ENCODE peak calls at places on chromosomes 7 and 10, in seven cellular contexts. F is endothelial cell of umbilical vein, B is K562, S is Panc1, Y is transverse colon, P is SK-N-SH, L is breast epithelium. K is an unnamed sample.

GRCh38 chr10:130805635-130806030 is 505.9 kb downstream of the TCERG1L start:
- DNase-seq in F (no peak), B (no peak), S (no peak), Y (no peak), P (no peak), L (no peak), K (no peak)

GRCh38 chr7:68629-69028 is 123.7 kb upstream of the FAM20C start:
- DNase-seq in F (no peak), B (peak; percentile 50), S (no peak), Y (no peak), P (no peak), L (peak; percentile 35), K (peak; percentile 54)

GRCh38 chr7:29063872-29064271 is 82.5 kb downstream of the CPVL start:
- DNase-seq in F (no peak), B (no peak), S (no peak), Y (no peak), P (no peak), L (no peak), K (no peak)

GRCh38 chr7:157702311-157703023 is 365.7 kb downstream of the DNAJB6 start:
- DNase-seq in F (no peak), B (no peak), S (no peak), Y (peak; percentile 1), P (peak; percentile 93), L (no peak), K (peak; percentile 57)

GRCh38 chr7:41292457-41292856 is 410.4 kb downstream of the INHBA start:
- DNase-seq in F (no peak), B (no peak), S (peak; percentile 72), Y (no peak), P (no peak), L (no peak), K (no peak)

GRCh38 chr10:80253266-80253962 is 36.0 kb downstream of the MAT1A start:
- DNase-seq in F (no peak), B (no peak), S (no peak), Y (no peak), P (no peak), L (no peak), K (no peak)

GRCh38 chr7:143405671-143406352 is 2.8 kb downstream of the EPHA1 start:
- DNase-seq in F (no peak), B (no peak), S (no peak), Y (no peak), P (no peak), L (no peak), K (no peak)

GRCh38 chr7:125088555-125088954 is 158.9 kb upstream of the POT1 start:
- DNase-seq in F (no peak), B (no peak), S (no peak), Y (no peak), P (no peak), L (no peak), K (no peak)

GRCh38 chr7:78749052-78749746 is 704.3 kb downstream of the MAGI2 start:
- DNase-seq in F (no peak), B (no peak), S (no peak), Y (no peak), P (no peak), L (no peak), K (no peak)

GRCh38 chr7:24923172-24923865 is 56.7 kb downstream of the OSBPL3 start:
- DNase-seq in F (no peak), B (peak; percentile 23), S (no peak), Y (no peak), P (no peak), L (no peak), K (no peak)

GRCh38 chr10:28788252-28788651 is 110.9 kb downstream of the BAMBI start:
- DNase-seq in F (no peak), B (no peak), S (no peak), Y (no peak), P (no peak), L (no peak), K (no peak)

GRCh38 chr10:100340948-100341847 is 5.8 kb upstream of the SCD start:
- DNase-seq in F (no peak), B (no peak), S (no peak), Y (no peak), P (no peak), L (no peak), K (peak; percentile 77)

GRCh38 chr7:17333227-17333626 is 34.8 kb downstream of the AHR start:
- DNase-seq in F (no peak), B (no peak), S (no peak), Y (no peak), P (no peak), L (no peak), K (no peak)

GRCh38 chr7:123865517-123866117 is 20.6 kb downstream of the HYAL4 start:
- DNase-seq in F (peak; percentile 84), B (peak; percentile 64), S (peak; percentile 59), Y (peak; percentile 53), P (peak; percentile 49), L (no peak), K (no peak)

GRCh38 chr10:46514431-46514861 is 42.0 kb downstream of the GPRIN2 start:
- DNase-seq in F (no peak), B (no peak), S (no peak), Y (peak; percentile 6), P (no peak), L (peak; percentile 43), K (peak; percentile 59)

GRCh38 chr7:3028071-3028766 is 15.4 kb downstream of the CARD11 start:
- DNase-seq in F (peak; percentile 90), B (no peak), S (peak; percentile 64), Y (peak; percentile 14), P (peak; percentile 58), L (peak; percentile 51), K (no peak)

GRCh38 chr7:151389096-151389767 is 20.6 kb downstream of the WDR86 start:
- DNase-seq in F (no peak), B (no peak), S (no peak), Y (no peak), P (no peak), L (no peak), K (peak; percentile 40)

GRCh38 chr7:155291045-155291530 is 6.6 kb upstream of the INSIG1 start:
- DNase-seq in F (peak; percentile 37), B (peak; percentile 92), S (no peak), Y (peak; percentile 30), P (no peak), L (no peak), K (no peak)

GRCh38 chr10:102646610-102647432 is 2.5 kb downstream of the TRIM8 start:
- DNase-seq in F (no peak), B (no peak), S (no peak), Y (peak; percentile 46), P (peak; percentile 73), L (no peak), K (peak; percentile 89)

DNA sequence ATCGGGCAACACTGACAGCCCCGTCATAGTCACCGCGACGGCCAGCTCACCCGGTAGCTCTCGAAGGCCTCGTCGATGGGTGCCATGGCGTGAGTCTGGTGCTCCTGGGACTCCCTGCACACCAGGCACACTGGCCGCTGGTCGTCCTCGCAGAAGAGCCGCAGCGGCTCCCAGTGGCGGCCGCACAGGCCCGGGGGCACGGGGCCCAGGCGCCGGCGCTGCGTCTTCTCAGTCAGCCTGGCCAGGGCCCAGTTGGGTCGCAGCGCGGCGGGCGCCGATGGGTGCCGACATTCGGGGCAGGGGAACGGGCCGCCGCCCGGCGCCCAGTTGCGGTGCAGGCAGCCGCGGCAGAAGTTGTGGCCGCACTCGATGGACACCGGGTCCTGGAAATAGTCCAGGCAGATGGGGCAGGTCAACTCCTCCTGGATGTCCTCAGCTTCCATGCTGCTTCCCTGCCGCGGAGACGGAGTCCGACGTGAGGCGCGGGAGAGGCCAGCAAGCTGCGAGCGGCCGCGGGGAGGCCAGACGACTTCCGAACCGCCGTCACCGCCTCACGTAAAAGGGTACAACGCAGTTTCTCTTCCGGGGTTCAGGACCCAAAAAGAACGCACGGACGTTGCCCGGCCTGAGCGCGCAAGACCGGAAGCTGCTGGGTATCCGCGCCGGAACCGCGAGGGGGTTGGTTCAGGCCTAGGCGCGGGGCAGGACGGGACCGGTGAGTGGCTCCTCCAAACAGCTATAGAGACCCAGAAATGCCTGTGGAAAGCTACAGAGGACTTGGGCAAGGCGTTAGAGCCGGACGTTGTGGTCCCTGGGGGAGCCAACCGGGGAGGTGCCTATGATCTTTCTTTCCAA is at the start of gene TRIM4:
- DNase-seq in F (peak; percentile 90), B (peak; percentile 96), S (peak; percentile 82), Y (peak; percentile 94), P (peak; percentile 87), L (peak; percentile 85), K (peak; percentile 97)
- TF ChIP-seq CTCF in F (peak; percentile 42), B (peak; percentile 70), S (peak; percentile 43), Y (no peak), P (peak; percentile 20), L (peak; percentile 19), K (peak; percentile 20)

DNA sequence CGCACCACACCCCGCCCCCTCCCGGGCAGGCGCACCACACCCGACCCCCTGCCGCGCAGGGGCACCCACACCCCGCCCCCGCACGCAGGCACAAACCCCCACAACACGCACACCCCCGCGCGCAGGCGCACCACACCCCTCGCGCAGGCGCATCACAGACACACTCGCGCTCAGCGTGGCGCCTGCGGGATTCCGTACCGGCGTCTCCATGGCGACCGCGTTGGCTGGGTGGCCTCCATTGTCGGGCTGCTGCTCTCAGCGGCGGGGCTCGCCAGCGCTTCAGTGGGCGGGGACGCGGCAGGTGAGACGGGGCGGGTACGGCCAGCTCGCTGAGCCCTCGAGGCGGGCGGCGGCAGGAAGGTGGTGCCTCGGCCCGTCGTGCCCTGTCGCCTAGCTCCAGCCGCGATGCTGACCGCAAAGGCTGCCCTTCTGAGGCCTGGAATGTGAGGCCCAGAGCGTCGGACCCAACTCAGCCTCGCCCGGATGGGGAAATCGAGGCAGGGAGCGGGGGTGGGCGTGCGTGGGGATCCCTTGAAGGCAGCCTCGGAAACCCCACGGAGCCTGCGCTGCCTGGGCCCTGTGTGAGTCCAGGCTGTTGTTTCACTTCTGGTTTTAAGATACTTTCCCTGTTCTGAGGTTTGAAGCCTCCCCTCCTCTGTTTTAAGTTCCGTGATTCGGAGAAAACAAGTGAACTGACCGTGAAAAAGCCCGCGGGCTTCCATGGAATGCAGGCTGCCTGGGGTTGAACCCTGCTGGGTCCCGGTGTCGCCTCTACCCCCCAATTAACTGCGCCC is at the start of gene LRRC27:
- DNase-seq in F (peak; percentile 98), B (no peak), S (peak; percentile 81), Y (peak; percentile 99), P (peak; percentile 100), L (peak; percentile 99), K (peak; percentile 100)
- TF ChIP-seq POLR2AphosphoS5 in F (peak; percentile 71), B (no peak), S (peak; percentile 57), Y (peak; percentile 47), P (no peak), L (peak; percentile 70), K (peak; percentile 90)

DNA sequence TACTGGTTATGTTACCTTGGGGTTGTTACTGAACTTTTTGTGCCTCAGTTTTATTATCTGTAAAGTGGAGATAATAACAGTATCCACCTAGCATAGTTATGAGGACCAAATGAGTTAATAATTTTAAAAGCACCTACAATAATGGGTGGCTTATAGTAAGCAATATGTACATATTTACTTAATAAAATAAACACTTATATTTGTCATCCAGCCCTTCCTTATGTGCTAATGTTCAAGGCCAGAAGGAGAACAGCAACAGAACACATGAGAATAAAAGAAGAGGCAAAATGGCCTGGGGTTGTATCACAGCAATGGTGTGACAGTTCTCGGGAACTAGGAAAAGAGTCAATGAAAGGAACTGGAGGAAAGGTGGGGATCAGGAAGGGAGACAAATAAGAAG is 255.4 kb upstream of the LRGUK start:
- DNase-seq in F (no peak), B (no peak), S (no peak), Y (no peak), P (no peak), L (no peak), K (no peak)
- TF ChIP-seq CTCF in F (no peak), B (no peak), S (no peak), Y (no peak), P (no peak), L (no peak), K (no peak)

DNA sequence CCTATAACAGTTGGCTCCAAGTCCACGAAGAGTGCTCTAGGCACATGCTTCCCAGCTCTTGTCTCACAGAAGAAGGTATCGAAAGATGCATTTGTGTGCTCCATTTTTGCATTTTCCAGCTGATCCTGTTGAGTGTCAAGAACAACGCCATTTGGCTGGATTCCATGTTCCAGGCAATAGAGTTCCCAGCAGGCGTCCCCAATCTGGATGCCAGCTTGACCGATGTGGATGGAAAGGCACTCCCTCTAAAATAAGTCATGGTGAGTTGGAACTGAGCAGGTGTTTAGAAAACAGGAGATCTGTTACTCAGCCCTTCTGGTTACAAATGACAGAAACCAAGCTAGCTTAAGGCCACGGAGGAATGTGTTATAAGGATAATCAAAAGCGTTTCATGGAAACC is 3.8 kb downstream of the TUBAL3 start:
- DNase-seq in F (no peak), B (no peak), S (no peak), Y (no peak), P (no peak), L (no peak), K (no peak)
- TF ChIP-seq POLR2AphosphoS5 in F (no peak), B (no peak), S (no peak), Y (no peak), P (no peak), L (no peak), K (no peak)